ENCODE peak calls at places on chromosomes 4 and X, in eight cellular contexts. One of them, this sample, is unnamed. For H3K27me3, the result is how much of the 10 kb centered on the place peaks cover.

GRCh38 chr4:45317739-45318138 is 591.4 kb upstream of the GNPDA2 start:
- DNase-seq in MM.1S: no peak
- DNase-seq in colonic mucosa: no peak
- DNase-seq in BE2C: no peak
- DNase-seq in stomach: no peak
- DNase-seq in sigmoid colon: no peak
- DNase-seq in RWPE2: no peak
- DNase-seq in Peyer's patch: no peak
- DNase-seq in this sample: no peak

GRCh38 chrX:40084471-40084870 is 13.3 kb downstream of the BCOR start:
- DNase-seq in Peyer's patch: no peak
- DNase-seq in sigmoid colon: no peak
- DNase-seq in colonic mucosa: no peak
- DNase-seq in MM.1S: no peak
- DNase-seq in stomach: no peak
- DNase-seq in RWPE2: no peak
- DNase-seq in BE2C: no peak
- DNase-seq in this sample: no peak

GRCh38 chr4:104726002-104726401 is 231.3 kb upstream of the CXXC4 start:
- DNase-seq in MM.1S: no peak
- DNase-seq in sigmoid colon: no peak
- DNase-seq in stomach: no peak
- DNase-seq in BE2C: no peak
- DNase-seq in Peyer's patch: no peak
- DNase-seq in RWPE2: no peak
- DNase-seq in colonic mucosa: no peak
- DNase-seq in this sample: no peak

GRCh38 chr4:103091601-103092223 is 7.9 kb downstream of the BDH2 start:
- DNase-seq in Peyer's patch: no peak
- DNase-seq in BE2C: peak
- DNase-seq in colonic mucosa: peak
- DNase-seq in sigmoid colon: no peak
- DNase-seq in MM.1S: peak
- DNase-seq in RWPE2: no peak
- DNase-seq in stomach: no peak
- DNase-seq in this sample: no peak

GRCh38 chr4:172995161-172995560 is 173.4 kb upstream of the GALNT7 start:
- DNase-seq in sigmoid colon: no peak
- DNase-seq in colonic mucosa: no peak
- DNase-seq in BE2C: no peak
- DNase-seq in MM.1S: no peak
- DNase-seq in stomach: no peak
- DNase-seq in Peyer's patch: no peak
- DNase-seq in RWPE2: no peak
- DNase-seq in this sample: no peak

GRCh38 chrX:6941041-6941440 is 206.5 kb upstream of the STS start:
- DNase-seq in Peyer's patch: no peak
- DNase-seq in stomach: no peak
- DNase-seq in MM.1S: no peak
- DNase-seq in RWPE2: no peak
- DNase-seq in colonic mucosa: no peak
- DNase-seq in sigmoid colon: no peak
- DNase-seq in BE2C: no peak
- DNase-seq in this sample: no peak

GRCh38 chr4:163191999-163192398 is 25.3 kb upstream of the NAF1 start:
- DNase-seq in MM.1S: peak
- DNase-seq in Peyer's patch: no peak
- DNase-seq in RWPE2: no peak
- DNase-seq in colonic mucosa: no peak
- DNase-seq in sigmoid colon: no peak
- DNase-seq in stomach: no peak
- DNase-seq in BE2C: no peak
- DNase-seq in this sample: no peak

GRCh38 chr4:143482753-143483362 is 30.6 kb upstream of the SMARCA5 start:
- DNase-seq in MM.1S: peak
- DNase-seq in BE2C: no peak
- DNase-seq in colonic mucosa: no peak
- DNase-seq in sigmoid colon: no peak
- DNase-seq in stomach: no peak
- DNase-seq in Peyer's patch: no peak
- DNase-seq in RWPE2: no peak
- DNase-seq in this sample: no peak

DNA sequence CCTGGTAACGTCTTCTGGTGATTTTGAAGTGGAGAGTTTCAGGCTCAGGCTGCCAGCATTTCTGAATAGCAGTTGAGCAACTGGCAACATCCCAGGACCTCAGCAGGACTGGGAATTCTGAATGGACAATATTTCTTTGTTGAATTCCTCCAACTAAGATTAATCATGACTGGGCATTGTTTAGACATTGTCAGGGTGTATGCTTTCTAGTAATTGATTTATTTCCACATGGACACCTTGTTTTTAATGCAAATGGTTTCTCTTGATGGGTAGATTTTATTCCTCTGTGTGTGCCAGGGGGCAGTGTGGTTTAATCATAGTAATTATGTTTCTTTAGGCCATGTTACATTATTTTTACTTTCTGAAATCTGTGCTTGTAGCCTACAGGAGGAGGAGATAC is 1004.7 kb upstream of the LCORL start:
- DNase-seq in colonic mucosa: no peak
- DNase-seq in stomach: no peak
- DNase-seq in MM.1S: no peak
- DNase-seq in sigmoid colon: peak
- DNase-seq in BE2C: no peak
- DNase-seq in RWPE2: no peak
- DNase-seq in Peyer's patch: no peak
- DNase-seq in this sample: no peak
- TF ChIP-seq CTCF in colonic mucosa: no peak
- TF ChIP-seq CTCF in stomach: no peak
- TF ChIP-seq CTCF in MM.1S: no peak
- TF ChIP-seq CTCF in sigmoid colon: no peak
- TF ChIP-seq CTCF in BE2C: no peak
- TF ChIP-seq CTCF in RWPE2: no peak
- TF ChIP-seq CTCF in Peyer's patch: no peak
- TF ChIP-seq CTCF in this sample: no peak

GRCh38 chr4:6472387-6473263 is at the start of gene PPP2R2C:
- DNase-seq in Peyer's patch: no peak
- DNase-seq in MM.1S: no peak
- DNase-seq in RWPE2: no peak
- DNase-seq in colonic mucosa: peak
- DNase-seq in sigmoid colon: peak
- DNase-seq in stomach: no peak
- DNase-seq in BE2C: peak
- DNase-seq in this sample: no peak
- H3K27me3 ChIP-seq in Peyer's patch: under half
- H3K27me3 ChIP-seq in MM.1S: half or more
- H3K27me3 ChIP-seq in RWPE2: under half
- H3K27me3 ChIP-seq in colonic mucosa: under half
- H3K27me3 ChIP-seq in sigmoid colon: under half
- H3K27me3 ChIP-seq in stomach: half or more
- H3K27me3 ChIP-seq in BE2C: under half
- H3K27me3 ChIP-seq in this sample: under half

DNA sequence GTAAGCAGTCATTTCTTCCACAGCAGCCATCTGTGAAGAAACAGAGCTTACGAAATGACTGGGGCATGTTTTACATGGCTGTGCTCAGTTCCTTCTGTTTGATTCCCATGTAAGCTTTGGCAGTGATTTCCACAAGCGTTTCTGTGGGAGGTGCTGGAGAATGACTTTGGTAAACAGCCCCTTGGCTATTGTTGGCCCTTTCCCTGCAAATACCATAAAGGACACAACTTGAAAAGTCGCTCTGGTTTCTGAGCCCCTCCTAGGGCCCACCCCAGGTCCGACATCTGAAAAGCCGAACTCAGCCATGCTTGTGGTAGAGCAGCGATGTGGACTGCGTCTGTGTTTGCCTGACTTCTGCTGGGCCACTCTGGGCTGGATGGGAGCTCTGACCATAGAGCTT is 3.7 kb downstream of the LIMCH1 start:
- DNase-seq in stomach: no peak
- DNase-seq in MM.1S: no peak
- DNase-seq in RWPE2: no peak
- DNase-seq in colonic mucosa: no peak
- DNase-seq in sigmoid colon: no peak
- DNase-seq in Peyer's patch: no peak
- DNase-seq in BE2C: no peak
- DNase-seq in this sample: no peak
- TF ChIP-seq CTCF in stomach: no peak
- TF ChIP-seq CTCF in MM.1S: no peak
- TF ChIP-seq CTCF in RWPE2: no peak
- TF ChIP-seq CTCF in colonic mucosa: no peak
- TF ChIP-seq CTCF in sigmoid colon: no peak
- TF ChIP-seq CTCF in Peyer's patch: no peak
- TF ChIP-seq CTCF in BE2C: no peak
- TF ChIP-seq CTCF in this sample: no peak

GRCh38 chrX:51459125-51459524 is 37.3 kb downstream of the NUDT11 start:
- DNase-seq in RWPE2: no peak
- DNase-seq in sigmoid colon: no peak
- DNase-seq in stomach: no peak
- DNase-seq in Peyer's patch: no peak
- DNase-seq in MM.1S: peak
- DNase-seq in colonic mucosa: peak
- DNase-seq in BE2C: peak
- DNase-seq in this sample: no peak

GRCh38 chrX:51456246-51456645 is 40.1 kb downstream of the NUDT11 start:
- DNase-seq in sigmoid colon: no peak
- DNase-seq in stomach: no peak
- DNase-seq in Peyer's patch: no peak
- DNase-seq in colonic mucosa: no peak
- DNase-seq in RWPE2: no peak
- DNase-seq in BE2C: no peak
- DNase-seq in MM.1S: no peak
- DNase-seq in this sample: no peak

GRCh38 chrX:51461053-51462050 is 35.0 kb downstream of the NUDT11 start:
- DNase-seq in Peyer's patch: no peak
- DNase-seq in BE2C: peak
- DNase-seq in MM.1S: peak
- DNase-seq in stomach: no peak
- DNase-seq in colonic mucosa: no peak
- DNase-seq in sigmoid colon: no peak
- DNase-seq in RWPE2: no peak
- DNase-seq in this sample: no peak

DNA sequence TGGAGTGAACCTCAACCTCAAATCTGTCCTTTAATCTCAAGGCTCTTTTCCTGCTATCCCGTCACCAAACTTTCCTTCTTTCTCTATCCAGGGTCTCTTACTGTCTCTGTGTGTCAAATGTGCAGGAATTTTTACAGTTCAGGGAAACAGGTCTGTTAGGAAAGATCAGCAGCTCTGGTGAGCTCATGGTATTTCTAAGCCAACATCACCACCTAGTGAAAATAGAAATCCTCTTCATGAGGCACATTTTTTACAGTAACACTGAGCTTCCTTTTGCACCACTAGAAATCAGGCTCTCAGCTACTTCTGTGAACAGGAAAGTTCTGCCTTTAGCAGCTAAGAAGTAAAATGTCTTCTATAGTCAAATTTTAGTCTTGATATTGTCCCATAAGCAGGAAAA is 39.6 kb downstream of the NUDT11 start:
- DNase-seq in MM.1S: no peak
- DNase-seq in stomach: no peak
- DNase-seq in RWPE2: no peak
- DNase-seq in colonic mucosa: no peak
- DNase-seq in Peyer's patch: no peak
- DNase-seq in sigmoid colon: no peak
- DNase-seq in BE2C: no peak
- DNase-seq in this sample: no peak
- H3K27me3 ChIP-seq in MM.1S: under half
- H3K27me3 ChIP-seq in stomach: under half
- H3K27me3 ChIP-seq in RWPE2: under half
- H3K27me3 ChIP-seq in colonic mucosa: under half
- H3K27me3 ChIP-seq in Peyer's patch: under half
- H3K27me3 ChIP-seq in sigmoid colon: under half
- H3K27me3 ChIP-seq in BE2C: under half
- H3K27me3 ChIP-seq in this sample: under half

DNA sequence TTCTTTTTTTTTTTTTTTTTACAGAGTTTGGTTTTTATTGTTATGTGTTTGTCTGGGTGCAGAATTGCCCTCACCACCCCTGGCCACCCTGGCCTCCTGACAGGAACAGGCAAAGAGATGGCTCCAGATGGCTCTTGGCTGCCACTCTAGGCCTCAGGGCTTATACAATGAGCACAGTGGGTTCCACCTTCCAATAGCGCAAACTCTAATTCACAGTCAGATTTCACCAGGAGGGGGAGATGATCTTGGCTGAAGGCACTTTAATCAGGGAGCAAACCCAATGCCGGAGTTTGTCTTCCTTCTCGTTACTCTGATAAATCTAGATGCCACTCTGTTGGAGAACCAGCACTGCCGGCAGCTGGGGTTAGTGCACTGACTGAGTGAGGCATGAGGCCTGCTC is 24.9 kb downstream of the CPE start:
- DNase-seq in MM.1S: no peak
- DNase-seq in Peyer's patch: no peak
- DNase-seq in RWPE2: no peak
- DNase-seq in BE2C: peak
- DNase-seq in stomach: no peak
- DNase-seq in sigmoid colon: no peak
- DNase-seq in colonic mucosa: no peak
- DNase-seq in this sample: no peak
- TF ChIP-seq CTCF in MM.1S: no peak
- TF ChIP-seq CTCF in Peyer's patch: no peak
- TF ChIP-seq CTCF in RWPE2: no peak
- TF ChIP-seq CTCF in BE2C: peak
- TF ChIP-seq CTCF in stomach: no peak
- TF ChIP-seq CTCF in sigmoid colon: no peak
- TF ChIP-seq CTCF in colonic mucosa: no peak
- TF ChIP-seq CTCF in this sample: no peak

GRCh38 chrX:41522681-41523080 is 75.5 kb downstream of the NYX start:
- DNase-seq in RWPE2: no peak
- DNase-seq in colonic mucosa: no peak
- DNase-seq in sigmoid colon: no peak
- DNase-seq in Peyer's patch: no peak
- DNase-seq in MM.1S: no peak
- DNase-seq in stomach: no peak
- DNase-seq in BE2C: no peak
- DNase-seq in this sample: no peak
- H3K27me3 ChIP-seq in RWPE2: under half
- H3K27me3 ChIP-seq in colonic mucosa: under half
- H3K27me3 ChIP-seq in sigmoid colon: under half
- H3K27me3 ChIP-seq in Peyer's patch: under half
- H3K27me3 ChIP-seq in MM.1S: under half
- H3K27me3 ChIP-seq in stomach: under half
- H3K27me3 ChIP-seq in BE2C: under half
- H3K27me3 ChIP-seq in this sample: under half

DNA sequence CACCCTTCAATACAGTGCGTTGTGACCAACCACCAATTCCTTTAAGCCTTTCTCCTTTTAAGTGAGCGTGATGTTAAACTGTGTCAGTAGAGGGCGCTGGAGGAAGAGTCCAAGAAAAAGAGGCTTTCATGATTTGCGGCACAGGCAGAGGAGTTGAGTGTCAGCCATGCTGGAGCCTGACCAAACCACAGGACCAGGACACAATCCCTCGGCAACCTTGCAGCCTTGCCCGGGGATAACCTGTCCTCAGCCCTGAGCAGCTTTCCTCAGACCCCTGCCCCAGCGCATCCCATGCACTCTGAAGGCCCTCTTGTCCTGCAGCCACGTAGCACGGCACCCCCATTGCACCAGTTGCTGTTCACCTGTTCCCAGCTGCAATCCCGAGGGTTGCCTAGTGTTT is 53.5 kb upstream of the SMIM31 start:
- DNase-seq in BE2C: peak
- DNase-seq in sigmoid colon: no peak
- DNase-seq in stomach: no peak
- DNase-seq in Peyer's patch: no peak
- DNase-seq in colonic mucosa: peak
- DNase-seq in RWPE2: no peak
- DNase-seq in MM.1S: no peak
- DNase-seq in this sample: no peak
- TF ChIP-seq CTCF in BE2C: peak
- TF ChIP-seq CTCF in sigmoid colon: no peak
- TF ChIP-seq CTCF in stomach: no peak
- TF ChIP-seq CTCF in Peyer's patch: peak
- TF ChIP-seq CTCF in colonic mucosa: no peak
- TF ChIP-seq CTCF in RWPE2: no peak
- TF ChIP-seq CTCF in MM.1S: peak
- TF ChIP-seq CTCF in this sample: no peak

This sample was measured in heart left ventricle.